ENCODE peak calls at places on chromosomes 13 and 19, in five cellular contexts. J is osteoblast, N is fibroblast of mammary gland, O is pancreas, T is AG04450. G is an unnamed sample.
A peak's percentile ranks its signal among the peaks of the same experiment; 100 is the strongest.

GRCh38 chr19:54047626-54048025 is 16.1 kb downstream of the VSTM1 start:
- DNase-seq in O (no peak), T (no peak), N (peak; percentile 20), J (no peak), G (no peak)

GRCh38 chr13:50080856-50081105 is 65.5 kb downstream of the KCNRG start:
- DNase-seq in O (no peak), T (no peak), J (no peak), N (peak; percentile 31), G (no peak)

GRCh38 chr13:76286178-76286577 is 600.0 kb downstream of the KCTD12 start:
- DNase-seq in T (peak; percentile 6), J (no peak), O (no peak), N (peak; percentile 62), G (no peak)

GRCh38 chr19:32067686-32068085 is 277.7 kb upstream of the ZNF507 start:
- DNase-seq in N (no peak), O (no peak), J (no peak), T (no peak), G (no peak)

GRCh38 chr19:51316688-51317087 is 5.2 kb downstream of the IGLON5 start:
- DNase-seq in N (no peak), T (no peak), O (no peak), J (no peak), G (no peak)

GRCh38 chr19:19645233-19645870 is 1.9 kb upstream of the GMIP start:
- DNase-seq in O (no peak), T (no peak), N (no peak), J (no peak), G (no peak)

GRCh38 chr19:5572556-5573286 is 5.0 kb upstream of the TINCR start:
- DNase-seq in T (no peak), J (no peak), O (no peak), N (no peak), G (no peak)

GRCh38 chr19:18173572-18174294 is at the start of gene IFI30:
- DNase-seq in T (no peak), N (peak; percentile 25), J (peak; percentile 97), O (peak; percentile 94), G (no peak)

GRCh38 chr19:30154410-30154809 is 212.4 kb downstream of the URI1 start:
- DNase-seq in J (no peak), N (no peak), O (no peak), T (no peak), G (no peak)

GRCh38 chr19:53545271-53546065 is 7.5 kb downstream of the ZNF331 start:
- DNase-seq in J (peak; percentile 91), O (no peak), N (peak; percentile 76), T (no peak), G (no peak)

GRCh38 chr19:1774999-1775772 is 21.9 kb downstream of the ONECUT3 start:
- DNase-seq in J (no peak), T (no peak), O (no peak), N (peak; percentile 22), G (no peak)

GRCh38 chr13:107203146-107203847 is 635.4 kb upstream of the ARGLU1 start:
- DNase-seq in J (no peak), O (no peak), N (peak; percentile 13), T (no peak), G (no peak)

GRCh38 chr19:13788991-13789390 is 6.3 kb upstream of the ZSWIM4 start:
- DNase-seq in J (peak; percentile 87), N (peak; percentile 66), T (no peak), O (no peak), G (no peak)

GRCh38 chr13:97329331-97329730 is 104.6 kb upstream of the RAP2A start:
- DNase-seq in T (no peak), N (no peak), J (no peak), O (no peak), G (no peak)

GRCh38 chr19:10820173-10820572 is 15.8 kb downstream of the TMED1 start:
- DNase-seq in O (no peak), N (no peak), T (no peak), J (no peak), G (no peak)

GRCh38 chr19:5031231-5032100 is 62.6 kb downstream of the KDM4B start:
- DNase-seq in J (peak; percentile 100), O (peak; percentile 61), N (peak; percentile 73), T (no peak), G (no peak)

GRCh38 chr13:80881495-80882482 is 540.9 kb upstream of the SPRY2 start:
- DNase-seq in N (peak; percentile 72), J (no peak), O (no peak), T (no peak), G (peak; percentile 37)

GRCh38 chr13:45102136-45102802 is 18.0 kb upstream of the GTF2F2 start:
- DNase-seq in N (no peak), J (peak; percentile 35), T (peak; percentile 24), O (no peak), G (no peak)

GRCh38 chr13:112102243-112102642 is 35.3 kb downstream of the SOX1 start:
- DNase-seq in T (no peak), J (peak; percentile 67), O (no peak), N (no peak), G (peak; percentile 26)

GRCh38 chr13:97873398-97873797 is 80.1 kb upstream of the IPO5 start:
- DNase-seq in N (no peak), O (no peak), T (no peak), J (no peak), G (no peak)

GRCh38 chr13:33561627-33562026 is 256.3 kb upstream of the RFC3 start:
- DNase-seq in T (no peak), N (no peak), O (no peak), J (no peak), G (no peak)

DNA sequence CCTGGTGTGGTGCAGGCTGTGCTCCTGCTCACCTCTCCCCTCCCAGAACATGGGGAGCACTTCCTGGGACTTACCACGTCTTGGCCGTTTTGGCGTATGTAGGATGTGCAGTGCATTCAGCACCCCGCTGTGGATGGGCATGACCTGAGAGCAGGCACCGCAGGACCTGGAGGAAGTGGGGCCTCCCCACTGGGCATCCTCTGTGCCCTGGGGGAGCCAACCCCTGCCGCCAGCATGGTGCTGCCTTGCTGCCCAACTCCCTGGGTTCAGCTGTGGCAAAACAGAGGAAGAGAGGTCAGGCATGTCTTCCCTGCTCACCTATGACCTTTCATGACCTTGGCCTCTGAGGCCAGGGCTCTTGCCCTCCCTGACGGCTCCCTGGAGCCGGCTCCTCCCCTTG is 103.5 kb downstream of the RAB20 start:
- DNase-seq in J (no peak), N (no peak), O (no peak), T (no peak), G (no peak)
- TF ChIP-seq CTCF in J (no peak), N (no peak), O (no peak), T (no peak), G (no peak)

GRCh38 chr19:17074628-17075034 is 621 bp downstream of the HAUS8 start:
- DNase-seq in J (peak; percentile 78), T (no peak), O (no peak), N (no peak), G (no peak)

GRCh38 chr19:17075860-17076538 is 422 bp downstream of the MYO9B start:
- DNase-seq in J (peak; percentile 94), N (peak; percentile 14), T (no peak), O (no peak), G (no peak)

GRCh38 chr19:17076539-17076919 is 952 bp downstream of the MYO9B start:
- DNase-seq in N (peak; percentile 17), J (no peak), T (no peak), O (no peak), G (no peak)

GRCh38 chr19:17075035-17075859 is at the start of the genes HAUS8 and MYO9B:
- DNase-seq in O (peak; percentile 100), N (peak; percentile 99), T (peak; percentile 99), J (peak; percentile 99), G (peak; percentile 96)

DNA sequence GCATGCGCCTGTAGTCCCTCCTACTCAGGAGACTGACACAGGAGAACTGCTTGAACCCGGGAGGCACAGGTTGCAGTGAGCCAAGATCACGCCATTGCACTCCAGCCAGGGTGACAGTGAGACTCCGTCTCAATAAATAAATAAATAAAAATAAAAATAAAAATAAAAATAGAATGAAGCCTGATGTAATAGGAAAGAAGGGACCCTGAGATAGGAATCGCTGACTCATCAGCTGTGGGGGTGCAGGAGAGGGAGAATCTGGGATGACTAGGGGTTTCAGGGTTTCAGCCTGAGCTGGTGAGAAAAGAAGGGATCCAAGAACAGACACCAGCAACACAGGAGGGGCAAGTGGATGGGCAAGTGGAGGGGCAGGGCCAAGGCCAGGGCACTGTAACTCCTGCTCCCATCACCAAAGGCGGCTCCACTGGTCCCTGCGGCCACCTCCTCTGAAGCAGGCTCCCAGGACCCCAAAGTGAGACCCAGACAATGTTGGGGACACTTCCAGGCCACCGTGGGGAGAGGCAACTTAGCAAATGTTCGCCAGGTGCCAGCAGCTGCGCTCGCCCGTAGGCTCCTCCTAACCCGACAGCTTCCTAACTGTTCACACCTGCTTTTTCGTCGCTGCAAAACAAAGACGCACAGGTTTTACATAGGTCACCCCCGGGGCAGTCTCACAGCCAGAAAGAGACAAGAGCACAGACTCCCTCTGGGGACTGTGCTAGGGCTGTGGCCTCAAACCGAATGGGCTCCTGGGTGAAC is 1.2 kb downstream of the HAUS8 start:
- DNase-seq in O (no peak), J (peak; percentile 68), N (no peak), T (no peak), G (no peak)
- H3K4me3 ChIP-seq in O (peak overlapping the region; percentile 87), J (peak overlapping the region; percentile 81), N (peak overlapping the region; percentile 86), T (peak overlapping the region; percentile 90), G (peak overlapping the region; percentile 74)

DNA sequence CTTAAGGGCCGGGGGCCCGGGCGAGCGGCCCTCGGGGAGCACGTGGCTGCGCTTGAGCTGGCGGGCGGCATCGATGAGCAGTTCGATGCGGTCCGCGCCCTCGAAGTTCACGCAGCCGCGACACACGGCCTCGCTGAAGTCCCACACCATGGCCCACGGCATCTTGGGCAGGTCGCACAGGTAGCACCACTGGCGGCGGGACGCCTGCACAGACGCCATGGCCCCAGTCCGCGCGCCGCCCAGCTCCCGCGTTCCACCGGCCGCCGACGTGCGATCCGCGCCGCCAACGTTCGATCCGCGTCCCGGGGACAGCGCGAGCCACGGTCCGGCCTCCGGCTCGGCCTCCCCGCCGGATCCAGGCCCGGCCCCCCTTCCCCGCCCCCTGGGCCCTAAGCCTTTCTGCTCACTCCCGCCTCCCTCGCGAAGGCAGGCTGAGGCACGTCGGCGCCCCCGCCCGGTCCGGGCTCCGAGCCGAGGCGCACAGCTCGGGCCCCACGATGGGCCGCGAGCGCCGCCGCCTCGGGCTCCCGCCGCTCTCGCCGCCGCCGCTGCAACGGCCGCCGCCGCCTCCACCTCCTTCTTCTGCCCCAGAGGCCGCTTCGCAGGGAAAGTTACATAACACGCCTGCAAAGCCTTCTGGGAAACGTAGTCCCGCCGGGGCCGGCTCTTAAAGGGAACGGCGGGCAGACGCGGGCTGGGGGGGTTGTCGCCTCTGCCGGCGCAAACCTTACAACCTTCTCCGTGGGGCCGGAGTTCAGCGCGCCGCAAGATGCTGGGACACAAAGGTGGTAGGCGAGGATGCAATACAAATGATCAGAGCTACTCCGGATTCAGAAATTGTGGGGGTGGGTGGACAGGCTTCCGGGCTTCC is at the start of gene IRF2BP1:
- DNase-seq in J (peak; percentile 99), N (peak; percentile 88), T (peak; percentile 81), O (peak; percentile 93), G (no peak)
- TF ChIP-seq CTCF in J (no peak), N (no peak), T (no peak), O (no peak), G (no peak)

GRCh38 chr19:3987619-3988371 is 2.5 kb upstream of the EEF2 start:
- DNase-seq in T (peak; percentile 66), N (peak; percentile 78), O (peak; percentile 77), J (peak; percentile 92), G (no peak)
- H3K4me3 ChIP-seq in T (peak overlapping the region; percentile 44), N (peak overlapping the region; percentile 27), O (no peak overlapping the region), J (peak overlapping the region; percentile 46), G (peak overlapping the region; percentile 82)

GRCh38 chr19:47176071-47176626 is 45.5 kb downstream of the SAE1 start:
- DNase-seq in J (peak; percentile 74), N (peak; percentile 88), T (peak; percentile 55), O (no peak), G (no peak)

GRCh38 chr19:47176627-47177090 is 46.0 kb downstream of the SAE1 start:
- DNase-seq in N (peak; percentile 89), J (peak; percentile 92), O (no peak), T (peak; percentile 85), G (no peak)

GRCh38 chr19:47168065-47168464 is 37.4 kb downstream of the SAE1 start:
- DNase-seq in J (no peak), N (no peak), T (no peak), O (no peak), G (no peak)

GRCh38 chr19:47172666-47173455 is 42.2 kb downstream of the SAE1 start:
- DNase-seq in T (no peak), J (no peak), N (no peak), O (no peak), G (no peak)
- TF ChIP-seq CTCF in T (no peak), J (no peak), N (no peak), O (no peak), G (no peak)

G was measured in LNCaP clone FGC.